ENCODE peak calls at places on chromosome 21, in four cellular contexts. T, H, I and C are unnamed samples.

GRCh38 chr21:21163904-21164303 is 165.7 kb downstream of the NCAM2 start:
- DNase-seq in T (peak), H (peak), I (no peak), C (peak)

GRCh38 chr21:28794341-28794970 is 198.2 kb downstream of the LTN1 start:
- DNase-seq in T (no peak), H (no peak), I (no peak), C (no peak)

GRCh38 chr21:28975401-28975800 is 17.3 kb downstream of the LTN1 start:
- DNase-seq in T (no peak), H (no peak), I (no peak), C (no peak)

GRCh38 chr21:46207920-46208571 is 20.5 kb downstream of the LSS start:
- DNase-seq in T (no peak), H (no peak), I (no peak), C (no peak)

GRCh38 chr21:35619184-35619583 is 441.1 kb downstream of the SETD4 start:
- DNase-seq in T (peak), H (no peak), I (no peak), C (no peak)

GRCh38 chr21:42209801-42210479 is 9.0 kb upstream of the ABCG1 start:
- DNase-seq in T (no peak), H (no peak), I (no peak), C (no peak)

GRCh38 chr21:17673261-17674020 is 60.7 kb upstream of the BTG3 start:
- DNase-seq in T (no peak), H (no peak), I (no peak), C (no peak)

GRCh38 chr21:28111151-28111619 is 881.5 kb downstream of the LTN1 start:
- DNase-seq in T (no peak), H (no peak), I (no peak), C (no peak)

DNA sequence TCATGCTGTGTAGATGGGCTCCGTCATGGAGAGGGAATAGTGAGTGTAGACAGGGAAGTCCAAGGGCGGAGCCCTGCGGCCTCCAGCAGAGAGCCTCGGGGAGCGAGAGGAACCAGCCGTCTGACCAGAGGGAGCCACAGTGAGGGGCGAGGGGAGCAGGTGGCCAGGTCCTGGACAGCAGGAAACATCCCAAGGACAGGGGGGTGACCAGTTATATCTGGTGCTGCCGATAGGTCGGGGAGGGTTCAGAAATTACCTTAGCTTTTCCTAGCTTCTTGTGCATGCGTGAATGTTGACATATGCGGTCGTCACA is 46.5 kb downstream of the TRAPPC10 start:
- DNase-seq in T (no peak), H (no peak), I (no peak), C (no peak)
- TF ChIP-seq FOXM1 in T (no peak), H (no peak), I (no peak), C (no peak)

GRCh38 chr21:25895565-25896205 is 160.9 kb downstream of the GABPA start:
- DNase-seq in T (peak), H (no peak), I (no peak), C (no peak)
- TF ChIP-seq TARDBP in T (no peak), H (no peak), I (no peak), C (no peak)

GRCh38 chr21:45052960-45053359 is 21.4 kb upstream of the ADARB1 start:
- DNase-seq in T (no peak), H (no peak), I (no peak), C (no peak)
- TF ChIP-seq FOXM1 in T (no peak), H (no peak), I (no peak), C (no peak)

GRCh38 chr21:25214676-25215075 is 392.6 kb downstream of the MRPL39 start:
- DNase-seq in T (no peak), H (no peak), I (no peak), C (no peak)

GRCh38 chr21:25215698-25216384 is 391.4 kb downstream of the MRPL39 start:
- DNase-seq in T (no peak), H (no peak), I (peak), C (no peak)

GRCh38 chr21:25220954-25221353 is 386.3 kb downstream of the MRPL39 start:
- DNase-seq in T (no peak), H (no peak), I (no peak), C (no peak)

DNA sequence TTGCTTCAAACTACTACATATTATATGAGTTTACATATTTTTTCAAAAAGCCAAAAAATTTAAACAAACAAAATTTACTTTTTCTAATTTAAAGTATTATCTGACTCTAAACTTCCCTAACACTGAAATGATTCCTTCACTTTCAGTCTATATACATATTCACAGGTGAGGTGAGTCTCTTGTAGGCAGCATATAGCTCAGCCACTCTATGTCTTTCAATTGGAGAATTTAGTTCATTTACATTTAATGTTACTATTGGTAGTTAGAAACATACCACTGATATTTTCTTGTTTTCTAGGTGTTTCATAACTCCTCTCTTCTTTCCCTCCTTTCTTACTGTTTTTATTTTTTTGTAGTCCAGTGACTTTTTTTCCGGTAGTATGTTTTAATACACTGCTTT is 387.1 kb downstream of the MRPL39 start:
- DNase-seq in T (no peak), H (no peak), I (no peak), C (no peak)
- TF ChIP-seq TARDBP in T (no peak), H (no peak), I (no peak), C (no peak)

GRCh38 chr21:31117046-31117916 is 79.0 kb upstream of the KRTAP19-8 start:
- DNase-seq in T (no peak), H (no peak), I (no peak), C (no peak)
- TF ChIP-seq FOXM1 in T (no peak), H (no peak), I (no peak), C (no peak)

GRCh38 chr21:38241029-38241740 is 15.6 kb upstream of the KCNJ15 start:
- DNase-seq in T (no peak), H (no peak), I (no peak), C (no peak)
- TF ChIP-seq TARDBP in T (no peak), H (no peak), I (no peak), C (no peak)

DNA sequence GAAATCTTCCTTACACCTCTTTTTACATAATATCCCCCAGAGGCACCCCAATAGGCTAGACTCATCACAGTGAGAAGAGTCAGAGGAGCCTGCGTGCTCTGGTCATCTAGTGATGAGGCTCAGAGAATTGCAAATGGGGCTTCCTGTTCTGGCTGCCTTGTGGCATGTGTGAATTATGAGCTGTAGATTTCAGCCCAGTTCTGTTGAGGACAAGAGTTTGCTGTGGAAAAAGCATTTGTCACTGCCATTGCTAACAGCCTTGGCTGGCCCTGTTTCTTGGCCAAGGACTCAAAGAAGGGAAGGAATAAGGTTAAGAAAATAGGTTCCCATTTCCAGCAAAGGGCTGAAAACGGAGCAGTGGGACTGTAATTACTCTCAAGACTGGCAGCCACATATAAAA is 30.7 kb downstream of the MRAP start:
- DNase-seq in T (no peak), H (no peak), I (no peak), C (no peak)
- TF ChIP-seq FOXM1 in T (no peak), H (no peak), I (no peak), C (no peak)

DNA sequence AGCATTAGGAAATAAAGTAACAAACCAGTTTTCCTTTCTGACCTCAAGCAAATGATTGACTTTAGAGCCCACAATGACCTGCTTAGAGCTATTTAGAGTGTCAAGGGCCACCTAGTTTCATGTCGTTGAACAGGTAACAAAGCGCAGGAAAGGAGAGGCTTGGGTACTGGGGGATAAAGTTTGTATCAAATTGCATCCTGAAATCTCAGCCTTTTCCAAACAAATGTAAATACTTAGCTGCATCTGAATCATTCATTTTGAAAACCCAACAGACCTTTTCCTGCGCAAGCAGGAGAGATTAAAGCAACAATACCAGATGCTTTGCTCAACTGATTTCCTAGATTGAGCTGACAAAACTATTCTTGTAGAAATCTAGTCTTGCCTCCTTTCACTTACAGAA is 121.2 kb downstream of the NRIP1 start:
- DNase-seq in T (no peak), H (no peak), I (no peak), C (no peak)
- TF ChIP-seq TARDBP in T (no peak), H (no peak), I (no peak), C (no peak)